ENCODE peak calls at places on chromosomes 11 and 22, in five cellular contexts. G is H1, E is NT2/D1, T is GM12878, J is HepG2. W is an unnamed sample.

GRCh38 chr11:14826580-14826979 is 65.5 kb downstream of the CYP2R1 start:
- DNase-seq in E (no peak), T (no peak), J (no peak), G (no peak), W (no peak)

GRCh38 chr11:61083601-61084147 is 18.6 kb upstream of the CD5 start:
- DNase-seq in T (no peak), G (no peak), E (no peak), J (no peak), W (no peak)

GRCh38 chr11:33663121-33663520 is 37.5 kb downstream of the C11orf91 start:
- DNase-seq in T (no peak), E (no peak), G (no peak), J (no peak), W (no peak)

GRCh38 chr22:43262990-43263644 is 76.2 kb upstream of the TTLL12 start:
- DNase-seq in T (peak; percentile 12), J (peak; percentile 85), E (no peak), G (no peak), W (peak; percentile 59)

GRCh38 chr11:119160151-119160550 is 8.4 kb upstream of the NLRX1 start:
- DNase-seq in G (no peak), E (no peak), J (no peak), T (no peak), W (no peak)

GRCh38 chr11:73274722-73275380 is 2.7 kb downstream of the P2RY6 start:
- DNase-seq in G (no peak), J (no peak), E (no peak), T (no peak), W (no peak)

GRCh38 chr11:20035701-20036601 is 124.3 kb downstream of the DBX1 start:
- DNase-seq in G (no peak), T (no peak), J (peak; percentile 91), E (no peak), W (no peak)

GRCh38 chr11:14288189-14288935 is 70.6 kb downstream of the RRAS2 start:
- DNase-seq in T (no peak), J (no peak), G (no peak), E (no peak), W (no peak)

GRCh38 chr11:34086554-34087278 is 18.7 kb upstream of the NAT10 start:
- DNase-seq in T (no peak), J (no peak), G (no peak), E (no peak), W (no peak)

GRCh38 chr11:117856892-117857291 is 19.6 kb downstream of the FXYD6 start:
- DNase-seq in G (no peak), J (no peak), T (no peak), E (no peak), W (no peak)

GRCh38 chr22:41928416-41929157 is 2.0 kb upstream of the TNFRSF13C start:
- DNase-seq in J (no peak), T (no peak), E (no peak), G (no peak), W (no peak)

GRCh38 chr11:16126361-16126760 is 230.0 kb downstream of the SOX6 start:
- DNase-seq in E (no peak), T (no peak), J (peak; percentile 82), G (no peak), W (peak; percentile 25)

GRCh38 chr11:13051257-13051656 is 42.1 kb downstream of the RASSF10 start:
- DNase-seq in J (no peak), E (no peak), G (no peak), T (no peak), W (no peak)

GRCh38 chr11:91081440-91082088 is 858.7 kb upstream of the CHORDC1 start:
- DNase-seq in J (no peak), E (peak; percentile 9), T (no peak), G (no peak), W (no peak)

GRCh38 chr11:21405403-21405802 is 736.0 kb downstream of the NELL1 start:
- DNase-seq in G (no peak), E (no peak), T (no peak), J (no peak), W (no peak)

GRCh38 chr22:29914165-29914564 is 31.2 kb downstream of the MTMR3 start:
- DNase-seq in E (no peak), G (no peak), T (no peak), J (no peak), W (no peak)

GRCh38 chr11:85595285-85595884 is 31.8 kb downstream of the DLG2 start:
- DNase-seq in T (peak; percentile 3), G (no peak), E (no peak), J (peak; percentile 38), W (peak; percentile 31)

GRCh38 chr11:31387379-31387778 is 17.7 kb downstream of the DNAJC24 start:
- DNase-seq in T (no peak), E (peak; percentile 11), J (no peak), G (no peak), W (no peak)

GRCh38 chr11:61717286-61718033 is 35.0 kb upstream of the MYRF start:
- DNase-seq in T (no peak), J (no peak), E (no peak), G (no peak), W (no peak)

GRCh38 chr11:75193711-75194110 is 42.8 kb downstream of the SLCO2B1 start:
- DNase-seq in J (no peak), T (no peak), G (no peak), E (no peak), W (no peak)

GRCh38 chr11:34263462-34264186 is 94.2 kb downstream of the ABTB2 start:
- DNase-seq in G (no peak), E (no peak), T (no peak), J (peak; percentile 36), W (no peak)

GRCh38 chr11:104572279-104572678 is 326.0 kb downstream of the CASP12 start:
- DNase-seq in E (no peak), T (no peak), J (no peak), G (no peak), W (no peak)

GRCh38 chr11:37105456-37105855 is 507.4 kb upstream of the RAG2 start:
- DNase-seq in T (no peak), J (no peak), G (no peak), E (no peak), W (no peak)

GRCh38 chr22:41532908-41533825 is 11.1 kb downstream of the POLR3H start:
- DNase-seq in E (peak; percentile 55), J (peak; percentile 58), T (no peak), G (no peak), W (peak; percentile 76)

GRCh38 chr22:40676644-40677043 is 2.6 kb upstream of the MCHR1 start:
- DNase-seq in T (no peak), J (no peak), G (no peak), E (no peak), W (no peak)

GRCh38 chr11:119491753-119492455 is 68.9 kb upstream of the THY1 start:
- DNase-seq in E (no peak), T (no peak), G (no peak), J (no peak), W (no peak)

GRCh38 chr11:105673089-105673488 is 63.2 kb downstream of the GRIA4 start:
- DNase-seq in E (peak; percentile 50), T (no peak), J (peak; percentile 12), G (no peak), W (peak; percentile 10)

GRCh38 chr11:60305906-60306619 is 21.0 kb upstream of the MS4A6E start:
- DNase-seq in T (no peak), G (no peak), E (no peak), J (no peak), W (no peak)

GRCh38 chr11:134050541-134051383 is 18.1 kb upstream of the JAM3 start:
- DNase-seq in G (no peak), J (peak; percentile 32), T (no peak), E (no peak), W (peak; percentile 87)

GRCh38 chr11:2804189-2804588 is 81.4 kb downstream of the CDKN1C start:
- DNase-seq in G (no peak), J (no peak), T (no peak), E (no peak), W (no peak)

GRCh38 chr11:131418214-131418613 is 47.8 kb downstream of the NTM start:
- DNase-seq in J (no peak), G (no peak), T (no peak), E (no peak), W (no peak)

GRCh38 chr11:78742430-78742829 is 167.8 kb upstream of the NARS2 start:
- DNase-seq in J (no peak), E (no peak), G (no peak), T (no peak), W (no peak)

GRCh38 chr22:36365020-36365411 is 22.8 kb downstream of the MYH9 start:
- DNase-seq in T (no peak), G (no peak), J (no peak), E (no peak), W (no peak)

GRCh38 chr11:113106507-113106906 is 145.3 kb downstream of the NCAM1 start:
- DNase-seq in E (no peak), J (no peak), T (no peak), G (no peak), W (no peak)
- TF ChIP-seq SUZ12 in E (no peak), J (no peak), T (no peak), G (no peak), W (no peak)

GRCh38 chr11:114354076-114354475 is 46.2 kb downstream of the C11orf71 start:
- DNase-seq in E (no peak), J (no peak), G (no peak), T (no peak), W (no peak)
- TF ChIP-seq SUZ12 in E (no peak), J (no peak), G (no peak), T (no peak), W (no peak)

GRCh38 chr22:37456351-37456750 is 29.1 kb upstream of the ELFN2 start:
- DNase-seq in J (no peak), T (no peak), G (no peak), E (no peak), W (no peak)

GRCh38 chr22:37455896-37456295 is 28.6 kb upstream of the ELFN2 start:
- DNase-seq in G (no peak), J (no peak), T (no peak), E (no peak), W (no peak)

GRCh38 chr22:37453696-37454095 is 26.4 kb upstream of the ELFN2 start:
- DNase-seq in G (no peak), J (no peak), E (no peak), T (no peak), W (no peak)

GRCh38 chr22:37457093-37457893 is 28.9 kb downstream of the MFNG start:
- DNase-seq in J (peak; percentile 60), E (peak; percentile 47), G (peak; percentile 56), T (peak; percentile 24), W (peak; percentile 93)

DNA sequence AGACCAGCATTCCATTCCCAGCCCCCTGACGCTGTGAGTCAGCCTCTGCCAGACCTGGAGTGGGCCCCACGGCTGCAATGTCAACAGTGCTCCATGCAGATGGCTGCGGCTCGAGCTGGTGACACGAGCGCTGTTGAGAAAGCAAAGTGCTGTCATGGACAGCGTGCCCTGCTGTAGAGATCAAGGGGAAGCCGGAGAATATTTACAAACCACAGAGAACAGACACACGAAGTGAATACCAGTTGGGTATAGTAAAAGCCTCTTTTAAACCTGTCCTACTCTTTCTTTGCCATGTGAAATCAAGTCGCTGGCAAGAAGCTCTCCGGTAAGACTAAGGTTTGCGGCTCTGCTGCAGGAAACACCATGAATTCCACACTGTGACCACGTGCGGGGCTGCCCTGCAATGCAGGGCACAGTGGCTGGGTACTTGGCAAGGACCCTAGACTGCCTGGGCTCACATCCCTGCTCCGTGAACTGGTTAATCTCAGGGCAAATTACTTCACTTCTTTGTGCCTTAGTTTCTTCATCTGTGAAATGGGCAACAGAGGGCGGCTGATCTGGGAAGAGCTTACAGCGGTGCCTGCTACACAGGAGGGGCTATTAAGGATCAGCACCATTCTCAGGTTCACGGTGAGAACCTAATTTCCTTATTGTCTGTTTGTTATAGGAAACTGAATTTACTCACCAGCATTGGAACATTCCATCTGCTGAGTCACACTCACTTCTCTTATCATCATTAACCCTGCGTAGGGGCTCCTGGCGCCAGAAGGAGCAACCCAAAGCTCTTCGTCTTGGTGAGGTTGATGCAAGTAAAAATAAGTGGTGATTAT is 27.8 kb upstream of the ELFN2 start:
- DNase-seq in J (peak; percentile 88), E (no peak), T (no peak), G (no peak), W (no peak)
- TF ChIP-seq SUZ12 in J (no peak), E (no peak), T (no peak), G (no peak), W (no peak)

GRCh38 chr11:114353448-114353847 is 46.9 kb downstream of the C11orf71 start:
- DNase-seq in T (no peak), J (no peak), G (no peak), E (no peak), W (no peak)
- TF ChIP-seq SUZ12 in T (no peak), J (no peak), G (no peak), E (no peak), W (no peak)